ENCODE peak calls at places on chromosomes 7 and 10, in four cellular contexts. P, H, M and O are unnamed samples.

GRCh38 chr10:47021850-47022249 is 110.6 kb downstream of the PTPN20 start:
- DNase-seq in P (no peak), H (no peak), M (no peak), O (no peak)

GRCh38 chr7:84412161-84412969 is 217.8 kb upstream of the SEMA3A start:
- DNase-seq in P (no peak), H (no peak), M (no peak), O (no peak)

GRCh38 chr10:114328876-114329275 is 75.4 kb downstream of the AFAP1L2 start:
- DNase-seq in P (peak), H (no peak), M (no peak), O (no peak)

GRCh38 chr7:148699024-148699771 is 495 bp downstream of the CUL1 start:
- DNase-seq in P (peak), H (peak), M (no peak), O (peak)

GRCh38 chr7:55415173-55415778 is 50.1 kb downstream of the LANCL2 start:
- DNase-seq in P (peak), H (peak), M (peak), O (peak)

GRCh38 chr7:64602518-64602917 is 39.6 kb upstream of the ZNF680 start:
- DNase-seq in P (no peak), H (no peak), M (no peak), O (no peak)

GRCh38 chr7:147915781-147916180 is 674.8 kb upstream of the C7orf33 start:
- DNase-seq in P (no peak), H (no peak), M (no peak), O (no peak)

GRCh38 chr7:115477193-115477651 is 553.3 kb downstream of the TFEC start:
- DNase-seq in P (no peak), H (no peak), M (no peak), O (no peak)

GRCh38 chr7:98366562-98366938 is 34.3 kb downstream of the BAIAP2L1 start:
- DNase-seq in P (no peak), H (no peak), M (no peak), O (no peak)

GRCh38 chr7:107035446-107035845 is 9.1 kb upstream of the PRKAR2B start:
- DNase-seq in P (no peak), H (no peak), M (no peak), O (no peak)

GRCh38 chr10:132363921-132364593 is 32.1 kb downstream of the LRRC27 start:
- DNase-seq in P (no peak), H (peak), M (no peak), O (no peak)

GRCh38 chr10:103281753-103282152 is 4.8 kb downstream of the INA start:
- DNase-seq in P (peak), H (no peak), M (no peak), O (peak)

GRCh38 chr7:130096243-130096827 is 26.0 kb downstream of the KLHDC10 start:
- DNase-seq in P (no peak), H (no peak), M (no peak), O (no peak)

GRCh38 chr10:96560970-96561887 is 25.6 kb downstream of the TM9SF3 start:
- DNase-seq in P (no peak), H (no peak), M (no peak), O (no peak)

GRCh38 chr7:158066085-158066484 is 521.5 kb downstream of the PTPRN2 start:
- DNase-seq in P (no peak), H (no peak), M (no peak), O (no peak)

GRCh38 chr10:50409965-50410811 is 158.9 kb upstream of the ASAH2 start:
- DNase-seq in P (no peak), H (no peak), M (no peak), O (no peak)

GRCh38 chr7:1526271-1526754 is 4.2 kb upstream of the MAFK start:
- DNase-seq in P (no peak), H (no peak), M (no peak), O (no peak)

GRCh38 chr10:91389636-91390512 is 20.3 kb upstream of the HECTD2 start:
- DNase-seq in P (peak), H (peak), M (no peak), O (no peak)

GRCh38 chr10:7014721-7015120 is 396.1 kb downstream of the SFMBT2 start:
- DNase-seq in P (no peak), H (no peak), M (no peak), O (no peak)

GRCh38 chr10:92181575-92181974 is 109.3 kb downstream of the CPEB3 start:
- DNase-seq in P (no peak), H (peak), M (no peak), O (no peak)

GRCh38 chr10:103791291-103791690 is 64.1 kb downstream of the SH3PXD2A start:
- DNase-seq in P (no peak), H (no peak), M (no peak), O (peak)